ENCODE peak calls at places on chromosomes 6 and 20, in ten cellular contexts. One of them, this sample, is unnamed.

GRCh38 chr6:118650500-118651281 is 700 bp downstream of the CEP85L start:
- DNase-seq in SJSA1: peak; percentile 60
- DNase-seq in NCI-H2081: peak; percentile 19
- DNase-seq in OCI-LY7: peak; percentile 24
- DNase-seq in astrocyte of the hippocampus: peak; percentile 78
- DNase-seq in stimulated activated CD4-positive, alpha-beta T cell treated with anti-CD3 and anti-CD28 coated beads, Interleukin-15, amount 100 ng/mL, for 24 hours: peak; percentile 62
- DNase-seq in glutamatergic neuron: peak; percentile 79
- DNase-seq in osteocyte: no peak
- DNase-seq in heart left ventricle: peak; percentile 60
- DNase-seq in cardiac muscle cell: peak; percentile 55
- DNase-seq in this sample: peak; percentile 7

GRCh38 chr6:124670801-124671200 is 291.4 kb upstream of the RNF217 start:
- DNase-seq in SJSA1: no peak
- DNase-seq in NCI-H2081: peak; percentile 45
- DNase-seq in OCI-LY7: peak; percentile 91
- DNase-seq in astrocyte of the hippocampus: no peak
- DNase-seq in stimulated activated CD4-positive, alpha-beta T cell treated with anti-CD3 and anti-CD28 coated beads, Interleukin-15, amount 100 ng/mL, for 24 hours: no peak
- DNase-seq in glutamatergic neuron: no peak
- DNase-seq in osteocyte: no peak
- DNase-seq in heart left ventricle: no peak
- DNase-seq in cardiac muscle cell: no peak
- DNase-seq in this sample: no peak

GRCh38 chr20:31654534-31654933 is 16.8 kb downstream of the COX4I2 start:
- DNase-seq in SJSA1: no peak
- DNase-seq in NCI-H2081: no peak
- DNase-seq in OCI-LY7: no peak
- DNase-seq in astrocyte of the hippocampus: no peak
- DNase-seq in stimulated activated CD4-positive, alpha-beta T cell treated with anti-CD3 and anti-CD28 coated beads, Interleukin-15, amount 100 ng/mL, for 24 hours: no peak
- DNase-seq in glutamatergic neuron: no peak
- DNase-seq in osteocyte: no peak
- DNase-seq in heart left ventricle: no peak
- DNase-seq in cardiac muscle cell: no peak
- DNase-seq in this sample: no peak

GRCh38 chr20:38759135-38759534 is 10.9 kb downstream of the ACTR5 start:
- DNase-seq in SJSA1: no peak
- DNase-seq in NCI-H2081: no peak
- DNase-seq in OCI-LY7: no peak
- DNase-seq in astrocyte of the hippocampus: no peak
- DNase-seq in stimulated activated CD4-positive, alpha-beta T cell treated with anti-CD3 and anti-CD28 coated beads, Interleukin-15, amount 100 ng/mL, for 24 hours: no peak
- DNase-seq in glutamatergic neuron: no peak
- DNase-seq in osteocyte: no peak
- DNase-seq in heart left ventricle: no peak
- DNase-seq in cardiac muscle cell: no peak
- DNase-seq in this sample: no peak

GRCh38 chr6:81075974-81076373 is 676.5 kb downstream of the TENT5A start:
- DNase-seq in SJSA1: no peak
- DNase-seq in NCI-H2081: peak; percentile 18
- DNase-seq in OCI-LY7: no peak
- DNase-seq in astrocyte of the hippocampus: peak; percentile 23
- DNase-seq in stimulated activated CD4-positive, alpha-beta T cell treated with anti-CD3 and anti-CD28 coated beads, Interleukin-15, amount 100 ng/mL, for 24 hours: no peak
- DNase-seq in glutamatergic neuron: no peak
- DNase-seq in osteocyte: no peak
- DNase-seq in heart left ventricle: no peak
- DNase-seq in cardiac muscle cell: peak; percentile 29
- DNase-seq in this sample: no peak

GRCh38 chr6:51788121-51788520 is 299.3 kb downstream of the PKHD1 start:
- DNase-seq in SJSA1: no peak
- DNase-seq in NCI-H2081: no peak
- DNase-seq in OCI-LY7: no peak
- DNase-seq in astrocyte of the hippocampus: no peak
- DNase-seq in stimulated activated CD4-positive, alpha-beta T cell treated with anti-CD3 and anti-CD28 coated beads, Interleukin-15, amount 100 ng/mL, for 24 hours: no peak
- DNase-seq in glutamatergic neuron: no peak
- DNase-seq in osteocyte: no peak
- DNase-seq in heart left ventricle: no peak
- DNase-seq in cardiac muscle cell: no peak
- DNase-seq in this sample: no peak

GRCh38 chr6:23349521-23350147 is 776.4 kb upstream of the NRSN1 start:
- DNase-seq in SJSA1: no peak
- DNase-seq in NCI-H2081: peak; percentile 73
- DNase-seq in OCI-LY7: no peak
- DNase-seq in astrocyte of the hippocampus: peak; percentile 86
- DNase-seq in stimulated activated CD4-positive, alpha-beta T cell treated with anti-CD3 and anti-CD28 coated beads, Interleukin-15, amount 100 ng/mL, for 24 hours: no peak
- DNase-seq in glutamatergic neuron: no peak
- DNase-seq in osteocyte: no peak
- DNase-seq in heart left ventricle: no peak
- DNase-seq in cardiac muscle cell: peak; percentile 60
- DNase-seq in this sample: no peak

GRCh38 chr20:58555078-58555765 is 40.0 kb upstream of the APCDD1L start:
- DNase-seq in SJSA1: peak; percentile 65
- DNase-seq in NCI-H2081: no peak
- DNase-seq in OCI-LY7: no peak
- DNase-seq in astrocyte of the hippocampus: peak; percentile 82
- DNase-seq in stimulated activated CD4-positive, alpha-beta T cell treated with anti-CD3 and anti-CD28 coated beads, Interleukin-15, amount 100 ng/mL, for 24 hours: no peak
- DNase-seq in glutamatergic neuron: no peak
- DNase-seq in osteocyte: no peak
- DNase-seq in heart left ventricle: no peak
- DNase-seq in cardiac muscle cell: peak; percentile 66
- DNase-seq in this sample: no peak

GRCh38 chr20:50709574-50709973 is 18.2 kb upstream of the RIPOR3 start:
- DNase-seq in SJSA1: no peak
- DNase-seq in NCI-H2081: no peak
- DNase-seq in OCI-LY7: no peak
- DNase-seq in astrocyte of the hippocampus: no peak
- DNase-seq in stimulated activated CD4-positive, alpha-beta T cell treated with anti-CD3 and anti-CD28 coated beads, Interleukin-15, amount 100 ng/mL, for 24 hours: no peak
- DNase-seq in glutamatergic neuron: no peak
- DNase-seq in osteocyte: no peak
- DNase-seq in heart left ventricle: no peak
- DNase-seq in cardiac muscle cell: peak; percentile 22
- DNase-seq in this sample: no peak

GRCh38 chr20:57308451-57309410 is 20.9 kb upstream of the SPO11 start:
- DNase-seq in SJSA1: no peak
- DNase-seq in NCI-H2081: no peak
- DNase-seq in OCI-LY7: no peak
- DNase-seq in astrocyte of the hippocampus: no peak
- DNase-seq in stimulated activated CD4-positive, alpha-beta T cell treated with anti-CD3 and anti-CD28 coated beads, Interleukin-15, amount 100 ng/mL, for 24 hours: no peak
- DNase-seq in glutamatergic neuron: no peak
- DNase-seq in osteocyte: no peak
- DNase-seq in heart left ventricle: no peak
- DNase-seq in cardiac muscle cell: no peak
- DNase-seq in this sample: no peak

GRCh38 chr6:14706378-14706929 is 539.4 kb upstream of the JARID2 start:
- DNase-seq in SJSA1: peak; percentile 73
- DNase-seq in NCI-H2081: no peak
- DNase-seq in OCI-LY7: no peak
- DNase-seq in astrocyte of the hippocampus: peak; percentile 94
- DNase-seq in stimulated activated CD4-positive, alpha-beta T cell treated with anti-CD3 and anti-CD28 coated beads, Interleukin-15, amount 100 ng/mL, for 24 hours: peak; percentile 89
- DNase-seq in glutamatergic neuron: no peak
- DNase-seq in osteocyte: no peak
- DNase-seq in heart left ventricle: peak; percentile 90
- DNase-seq in cardiac muscle cell: peak; percentile 97
- DNase-seq in this sample: no peak